ENCODE peak calls at places on chromosomes 2 and 18, in four cellular contexts. C, E, I and T are unnamed samples.
A peak's percentile ranks its signal among the peaks of the same experiment; 100 is the strongest.

GRCh38 chr2:237200462-237200861 is 114.8 kb downstream of the COPS8 start:
- DNase-seq in C (no peak), E (peak; percentile 31), I (no peak), T (no peak)

GRCh38 chr2:195561205-195562032 is 95.6 kb upstream of the SLC39A10 start:
- DNase-seq in C (no peak), E (no peak), I (no peak), T (peak; percentile 82)

GRCh38 chr2:223522796-223523195 is 79.4 kb downstream of the SCG2 start:
- DNase-seq in C (no peak), E (no peak), I (no peak), T (no peak)

GRCh38 chr2:100011272-100011711 is 131.1 kb downstream of the AFF3 start:
- DNase-seq in C (no peak), E (no peak), I (no peak), T (no peak)

GRCh38 chr2:180495606-180496005 is 484.8 kb upstream of the UBE2E3 start:
- DNase-seq in C (no peak), E (no peak), I (no peak), T (no peak)

GRCh38 chr2:187586091-187586632 is 31.9 kb upstream of the TFPI start:
- DNase-seq in C (no peak), E (no peak), I (peak; percentile 35), T (peak; percentile 17)

GRCh38 chr2:10900216-10901109 is 11.3 kb upstream of the KCNF1 start:
- DNase-seq in C (peak; percentile 41), E (no peak), I (peak; percentile 72), T (no peak)

GRCh38 chr2:88245109-88245508 is 75.0 kb downstream of the THNSL2 start:
- DNase-seq in C (no peak), E (no peak), I (no peak), T (no peak)

GRCh38 chr2:64453710-64454315 is at the start of gene LGALSL:
- DNase-seq in C (no peak), E (peak; percentile 86), I (peak; percentile 66), T (no peak)

GRCh38 chr2:201808070-201808469 is 1.7 kb downstream of the CDK15 start:
- DNase-seq in C (no peak), E (no peak), I (no peak), T (no peak)

GRCh38 chr2:148680462-148680861 is 35.9 kb downstream of the EPC2 start:
- DNase-seq in C (no peak), E (no peak), I (no peak), T (no peak)

GRCh38 chr2:222440670-222441422 is 16.5 kb downstream of the SGPP2 start:
- DNase-seq in C (no peak), E (no peak), I (peak; percentile 22), T (no peak)

GRCh38 chr2:105812180-105813044 is 67.7 kb downstream of the NCK2 start:
- DNase-seq in C (peak; percentile 62), E (peak; percentile 46), I (peak; percentile 60), T (no peak)

GRCh38 chr18:59718108-59719057 is 21.2 kb upstream of the CCBE1 start:
- DNase-seq in C (no peak), E (no peak), I (no peak), T (no peak)

GRCh38 chr2:39266906-39267434 is 23.2 kb upstream of the CDKL4 start:
- DNase-seq in C (no peak), E (no peak), I (no peak), T (no peak)

GRCh38 chr2:125581561-125581960 is 1074.4 kb upstream of the GYPC start:
- DNase-seq in C (no peak), E (no peak), I (no peak), T (no peak)

GRCh38 chr18:48766025-48766424 is 184.7 kb downstream of the SMAD7 start:
- DNase-seq in C (no peak), E (no peak), I (no peak), T (no peak)
- TF ChIP-seq CREB1 in C (no peak), E (no peak), I (no peak), T (no peak)

DNA sequence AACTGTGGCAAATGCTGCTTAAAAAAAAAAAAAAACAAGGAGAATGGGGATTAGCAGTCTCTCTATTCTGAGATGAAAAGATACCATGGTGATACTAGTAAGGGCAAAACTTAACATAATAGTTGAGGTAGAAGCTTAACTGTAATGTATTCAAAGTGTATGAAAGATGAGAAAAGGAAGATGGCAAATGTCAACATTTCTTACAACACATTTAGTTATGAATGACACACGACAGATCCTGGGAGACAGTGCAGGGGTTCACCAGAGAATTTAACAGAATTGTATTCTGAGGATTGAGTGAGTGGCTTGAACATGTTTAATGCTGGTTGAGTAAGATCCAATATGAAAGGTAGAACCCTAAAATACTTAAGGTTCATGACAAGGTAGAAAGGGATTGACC is 52.7 kb downstream of the CUL3 start:
- DNase-seq in C (no peak), E (no peak), I (no peak), T (no peak)
- TF ChIP-seq EP300 in C (no peak), E (no peak), I (no peak), T (no peak)

DNA sequence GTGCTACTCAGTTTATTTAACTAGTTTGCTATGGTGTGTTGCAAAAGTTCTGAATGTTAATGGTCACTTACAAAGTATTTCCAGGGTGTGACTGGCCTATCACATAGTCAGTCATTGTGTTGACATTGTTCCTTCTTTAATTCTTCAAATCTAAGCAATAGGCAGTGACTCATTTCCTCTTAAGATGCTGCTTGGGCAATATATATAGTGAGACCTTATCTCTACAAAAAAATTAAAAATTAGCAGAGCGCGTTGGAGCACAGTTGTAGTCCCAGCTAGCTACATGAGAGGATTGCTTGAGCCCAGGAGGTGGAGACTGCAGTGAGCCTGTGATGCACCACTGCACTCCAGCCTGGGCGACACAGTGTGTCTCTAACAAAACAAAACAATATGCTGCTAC is 5.8 kb upstream of the CCDC88A start:
- DNase-seq in C (no peak), E (no peak), I (no peak), T (no peak)
- TF ChIP-seq CREB1 in C (no peak), E (no peak), I (no peak), T (no peak)

DNA sequence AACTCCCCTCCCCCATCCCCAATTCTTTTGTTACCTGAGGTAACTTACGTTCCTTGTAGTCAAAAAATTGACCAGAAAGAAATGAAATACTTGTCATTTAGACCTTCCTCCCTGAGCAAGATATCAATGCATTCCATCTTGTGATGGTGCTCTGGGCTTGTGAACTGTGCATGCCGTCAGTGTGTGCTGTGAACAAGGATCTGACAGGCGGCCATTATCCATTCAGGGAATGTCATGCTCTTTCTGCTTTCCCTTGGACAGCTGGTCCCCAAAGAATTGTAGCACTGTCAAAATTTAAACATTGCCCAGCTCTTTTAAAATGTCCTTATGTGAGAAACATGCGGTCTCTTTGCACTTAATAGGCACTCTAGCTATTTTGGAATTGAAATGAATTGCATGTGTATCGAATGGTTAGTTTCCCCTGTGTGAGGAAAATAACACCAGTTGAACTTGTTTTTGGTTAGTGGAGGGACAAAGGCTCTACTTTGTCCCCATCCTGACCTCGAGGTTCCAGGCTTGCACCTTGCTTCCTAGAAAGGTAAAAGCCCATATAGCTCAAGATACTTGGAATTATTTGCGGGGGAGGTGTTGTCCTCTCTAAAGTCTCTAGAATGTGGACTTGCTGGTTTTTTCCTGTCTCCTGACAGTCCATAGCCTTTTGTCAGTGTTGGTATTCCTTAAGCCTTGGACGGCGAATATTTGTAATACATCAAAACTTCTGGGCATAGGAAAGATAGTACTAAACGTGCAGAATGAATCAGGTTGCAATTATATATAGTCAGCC is 350.9 kb downstream of the NUP35 start:
- DNase-seq in C (no peak), E (no peak), I (no peak), T (no peak)
- TF ChIP-seq EP300 in C (no peak), E (no peak), I (no peak), T (no peak)

GRCh38 chr2:238423561-238424312 is 3.0 kb upstream of the ASB1 start:
- DNase-seq in C (peak; percentile 49), E (no peak), I (no peak), T (no peak)

GRCh38 chr2:238422940-238423339 is 3.8 kb upstream of the ASB1 start:
- DNase-seq in C (no peak), E (no peak), I (no peak), T (no peak)

GRCh38 chr2:238425979-238426567 is 654 bp upstream of the ASB1 start:
- DNase-seq in C (peak; percentile 80), E (no peak), I (peak; percentile 57), T (no peak)

GRCh38 chr2:238425505-238425978 is 1.2 kb upstream of the ASB1 start:
- DNase-seq in C (peak; percentile 66), E (no peak), I (no peak), T (no peak)

GRCh38 chr2:238424313-238424700 is 2.4 kb upstream of the ASB1 start:
- DNase-seq in C (no peak), E (no peak), I (no peak), T (no peak)
- TF ChIP-seq CREB1 in C (no peak), E (no peak), I (no peak), T (no peak)

GRCh38 chr2:169139145-169139544 is 69.8 kb downstream of the DHRS9 start:
- DNase-seq in C (no peak), E (no peak), I (no peak), T (no peak)

GRCh38 chr2:169136885-169137534 is 67.6 kb downstream of the DHRS9 start:
- DNase-seq in C (peak; percentile 21), E (no peak), I (no peak), T (no peak)

GRCh38 chr2:169141713-169142352 is 72.5 kb downstream of the DHRS9 start:
- DNase-seq in C (peak; percentile 87), E (peak; percentile 90), I (peak; percentile 46), T (peak; percentile 7)

GRCh38 chr2:169139993-169140767 is 70.8 kb downstream of the DHRS9 start:
- DNase-seq in C (no peak), E (no peak), I (no peak), T (no peak)

GRCh38 chr2:169137924-169138323 is 68.6 kb downstream of the DHRS9 start:
- DNase-seq in C (no peak), E (no peak), I (no peak), T (no peak)
- TF ChIP-seq EP300 in C (no peak), E (no peak), I (no peak), T (no peak)

DNA sequence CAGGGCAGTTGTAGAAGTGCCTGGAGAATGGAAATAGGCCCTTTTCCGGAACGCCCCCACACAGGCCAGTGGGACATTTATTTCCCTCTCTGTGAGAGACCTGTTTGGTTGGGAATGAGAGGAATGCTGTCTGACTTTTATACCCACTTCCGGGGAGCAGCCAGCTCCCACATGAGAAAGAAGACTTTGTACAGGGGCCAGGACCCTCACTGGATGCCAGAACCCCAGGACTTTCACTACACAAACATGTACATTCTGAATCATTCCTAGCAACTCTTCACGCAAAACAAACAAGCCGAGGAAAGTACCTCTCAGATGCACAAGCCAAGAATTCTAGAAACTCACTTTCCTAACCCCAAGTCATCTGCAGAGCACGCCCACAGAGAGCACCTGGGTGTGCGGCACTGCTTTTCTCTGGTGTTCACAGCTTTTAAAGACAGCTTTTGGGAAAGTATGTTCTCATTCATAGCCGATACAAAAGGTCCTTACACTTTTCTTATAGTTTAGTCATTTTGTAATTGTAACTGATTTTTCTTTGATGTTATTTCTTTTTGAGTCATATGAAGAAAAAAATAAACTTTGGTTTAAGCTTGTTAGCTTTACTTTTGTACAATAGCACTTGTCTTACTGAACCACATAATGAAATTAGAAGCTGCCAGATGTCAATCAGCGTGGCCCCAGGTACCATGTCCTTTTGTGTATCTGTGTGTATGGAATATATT is 856.1 kb upstream of the ID2 start:
- DNase-seq in C (no peak), E (no peak), I (peak; percentile 80), T (peak; percentile 78)
- TF ChIP-seq CREB1 in C (no peak), E (no peak), I (no peak), T (peak; percentile 36)

GRCh38 chr2:103868394-103868793 is 985.5 kb upstream of the POU3F3 start:
- DNase-seq in C (no peak), E (no peak), I (no peak), T (no peak)
- TF ChIP-seq EP300 in C (no peak), E (no peak), I (no peak), T (no peak)